ENCODE peak calls at places on chromosome 16, in eight cellular contexts. M, O, T, U, E, Z, J and P are unnamed samples.
A peak's percentile ranks its signal among the peaks of the same experiment; 100 is the strongest.

GRCh38 chr16:23131841-23132576 is 17.2 kb downstream of the USP31 start:
- DNase-seq in M (no peak), O (no peak), T (no peak), U (no peak), E (no peak), Z (peak; percentile 59), J (no peak), P (no peak)

GRCh38 chr16:1158456-1159324 is 5.8 kb downstream of the CACNA1H start:
- DNase-seq in M (no peak), O (peak; percentile 48), T (no peak), U (no peak), E (peak; percentile 79), Z (no peak), J (peak; percentile 81), P (no peak)

GRCh38 chr16:49857423-49858181 is 1.7 kb upstream of the ZNF423 start:
- DNase-seq in M (no peak), O (peak; percentile 69), T (peak; percentile 38), U (peak; percentile 76), E (peak; percentile 71), Z (peak; percentile 73), J (peak; percentile 87), P (peak; percentile 71)

GRCh38 chr16:86317617-86318021 is 192.7 kb upstream of the FOXF1 start:
- DNase-seq in M (no peak), O (no peak), T (no peak), U (no peak), E (peak; percentile 17), Z (no peak), J (no peak), P (no peak)

GRCh38 chr16:67301080-67301757 is 21.9 kb downstream of the PLEKHG4 start:
- DNase-seq in M (no peak), O (no peak), T (no peak), U (peak; percentile 61), E (no peak), Z (peak; percentile 71), J (peak; percentile 68), P (no peak)

GRCh38 chr16:69131167-69131748 is 1.1 kb downstream of the CHTF8 start:
- DNase-seq in M (no peak), O (no peak), T (no peak), U (peak; percentile 57), E (no peak), Z (peak; percentile 55), J (no peak), P (no peak)

GRCh38 chr16:19601083-19601976 is 45.8 kb downstream of the VPS35L start:
- DNase-seq in M (no peak), O (peak; percentile 7), T (peak; percentile 23), U (peak; percentile 68), E (no peak), Z (peak; percentile 68), J (no peak), P (peak; percentile 40)

GRCh38 chr16:66248096-66248495 is 118.4 kb upstream of the CDH5 start:
- DNase-seq in M (no peak), O (peak; percentile 37), T (peak; percentile 95), U (peak; percentile 42), E (peak; percentile 39), Z (peak; percentile 63), J (peak; percentile 90), P (peak; percentile 71)

GRCh38 chr16:17448640-17449638 is 21.8 kb downstream of the XYLT1 start:
- DNase-seq in M (no peak), O (no peak), T (peak; percentile 45), U (no peak), E (peak; percentile 33), Z (no peak), J (peak; percentile 76), P (no peak)

GRCh38 chr16:4257646-4258556 is 14.9 kb downstream of the TFAP4 start:
- DNase-seq in M (no peak), O (no peak), T (no peak), U (no peak), E (no peak), Z (no peak), J (no peak), P (no peak)

GRCh38 chr16:86723699-86724098 is 145.3 kb downstream of the FOXL1 start:
- DNase-seq in M (no peak), O (no peak), T (no peak), U (no peak), E (no peak), Z (no peak), J (peak; percentile 9), P (no peak)

GRCh38 chr16:55494994-55495421 is 13.9 kb upstream of the LPCAT2 start:
- DNase-seq in M (no peak), O (peak; percentile 77), T (no peak), U (peak; percentile 91), E (peak; percentile 40), Z (peak; percentile 91), J (no peak), P (peak; percentile 93)

GRCh38 chr16:68146583-68146982 is 61.4 kb downstream of the NFATC3 start:
- DNase-seq in M (no peak), O (no peak), T (no peak), U (peak; percentile 50), E (no peak), Z (peak; percentile 71), J (no peak), P (no peak)

GRCh38 chr16:48413291-48413690 is 28.1 kb upstream of the SIAH1 start:
- DNase-seq in M (no peak), O (no peak), T (no peak), U (no peak), E (no peak), Z (no peak), J (no peak), P (no peak)

GRCh38 chr16:89691231-89691985 is 4.9 kb downstream of the CDK10 start:
- DNase-seq in M (no peak), O (no peak), T (no peak), U (no peak), E (no peak), Z (no peak), J (no peak), P (no peak)

GRCh38 chr16:6558133-6558532 is 774.5 kb upstream of the RBFOX1 start:
- DNase-seq in M (no peak), O (no peak), T (no peak), U (no peak), E (no peak), Z (no peak), J (no peak), P (no peak)

GRCh38 chr16:72530434-72530833 is 358.5 kb upstream of the PMFBP1 start:
- DNase-seq in M (no peak), O (peak; percentile 64), T (peak; percentile 23), U (peak; percentile 30), E (no peak), Z (peak; percentile 47), J (no peak), P (peak; percentile 50)

GRCh38 chr16:31331141-31331764 is 23.7 kb upstream of the ITGAX start:
- DNase-seq in M (no peak), O (no peak), T (no peak), U (no peak), E (no peak), Z (peak; percentile 10), J (no peak), P (no peak)

GRCh38 chr16:87464691-87465300 is 28.0 kb downstream of the ZCCHC14 start:
- DNase-seq in M (no peak), O (peak; percentile 88), T (no peak), U (peak; percentile 79), E (peak; percentile 75), Z (peak; percentile 85), J (peak; percentile 77), P (peak; percentile 85)

GRCh38 chr16:27547134-27547533 is 2.6 kb downstream of the GTF3C1 start:
- DNase-seq in M (no peak), O (peak; percentile 64), T (no peak), U (peak; percentile 47), E (no peak), Z (peak; percentile 86), J (no peak), P (no peak)

GRCh38 chr16:56115817-56116576 is 75.3 kb upstream of the GNAO1 start:
- DNase-seq in M (no peak), O (no peak), T (no peak), U (no peak), E (no peak), Z (no peak), J (no peak), P (no peak)

GRCh38 chr16:56779956-56780355 is 50.0 kb downstream of the NUP93 start:
- DNase-seq in M (no peak), O (no peak), T (no peak), U (no peak), E (no peak), Z (no peak), J (no peak), P (no peak)

GRCh38 chr16:23974223-23974622 is 138.4 kb downstream of the PRKCB start:
- DNase-seq in M (no peak), O (no peak), T (peak; percentile 5), U (peak; percentile 14), E (no peak), Z (no peak), J (no peak), P (no peak)